ENCODE peak calls at places on chromosomes 13 and 19, in seven cellular contexts. O, V, Y, X, J, E and K are unnamed samples.

GRCh38 chr13:32278456-32278855 is 36.7 kb downstream of the ZAR1L start:
- DNase-seq in E (no peak), X (no peak), Y (no peak), O (no peak), V (no peak), J (peak; percentile 52), K (no peak)

GRCh38 chr13:27353166-27353583 is 71.2 kb upstream of the GTF3A start:
- DNase-seq in X (peak; percentile 41), O (no peak), Y (no peak), V (no peak), E (no peak), J (peak; percentile 29), K (no peak)

GRCh38 chr13:112700291-112701060 is 10.6 kb downstream of the ATP11A start:
- DNase-seq in J (no peak), Y (peak; percentile 31), O (no peak), X (no peak), V (no peak), E (no peak), K (no peak)

GRCh38 chr13:32086366-32086765 is 54.8 kb downstream of the FRY start:
- DNase-seq in Y (no peak), X (no peak), V (no peak), O (no peak), E (no peak), J (no peak), K (no peak)

GRCh38 chr13:100363351-100363750 is 225.2 kb downstream of the GGACT start:
- DNase-seq in J (peak; percentile 50), Y (no peak), E (no peak), V (no peak), X (no peak), O (no peak), K (no peak)

GRCh38 chr13:101424381-101425155 is 8.3 kb upstream of the NALCN start:
- DNase-seq in E (no peak), Y (no peak), V (no peak), X (no peak), O (no peak), J (no peak), K (no peak)

GRCh38 chr19:45527731-45528130 is 20.5 kb downstream of the VASP start:
- DNase-seq in X (no peak), E (no peak), V (no peak), Y (peak; percentile 74), O (no peak), J (no peak), K (no peak)

GRCh38 chr13:102318233-102318632 is 83.6 kb downstream of the FGF14 start:
- DNase-seq in V (no peak), O (no peak), J (no peak), Y (no peak), X (no peak), E (no peak), K (no peak)

GRCh38 chr19:54151362-54152035 is 8.0 kb downstream of the LENG1 start:
- DNase-seq in E (no peak), Y (no peak), X (no peak), J (no peak), V (no peak), O (no peak), K (no peak)

GRCh38 chr13:90049989-90050671 is 1297.4 kb upstream of the MIR17HG start:
- DNase-seq in J (no peak), Y (no peak), V (no peak), O (no peak), E (no peak), X (no peak), K (no peak)

GRCh38 chr13:56351041-56351440 is 789.7 kb upstream of the PRR20A start:
- DNase-seq in J (no peak), O (no peak), E (no peak), Y (peak; percentile 64), V (no peak), X (peak; percentile 70), K (no peak)

GRCh38 chr19:30449191-30449590 is 77.0 kb downstream of the ZNF536 start:
- DNase-seq in O (no peak), Y (no peak), E (no peak), X (no peak), V (no peak), J (no peak), K (no peak)

GRCh38 chr13:30565658-30566057 is 52.1 kb upstream of the USPL1 start:
- DNase-seq in X (no peak), E (no peak), Y (no peak), J (no peak), V (no peak), O (no peak), K (no peak)

GRCh38 chr19:35805518-35806102 is 7.0 kb downstream of the PRODH2 start:
- DNase-seq in V (no peak), O (no peak), X (no peak), J (no peak), Y (no peak), E (no peak), K (no peak)

GRCh38 chr19:7689165-7689564 is 8.5 kb downstream of the TRAPPC5 start:
- DNase-seq in E (no peak), O (no peak), V (no peak), J (no peak), Y (no peak), X (no peak), K (no peak)

GRCh38 chr19:28638445-28638844 is 574.5 kb downstream of the UQCRFS1 start:
- DNase-seq in X (no peak), V (no peak), Y (no peak), O (no peak), J (no peak), E (no peak), K (no peak)

GRCh38 chr19:32403291-32403995 is 2.1 kb upstream of the DPY19L3 start:
- DNase-seq in O (no peak), E (no peak), X (no peak), J (no peak), Y (peak; percentile 55), V (no peak), K (no peak)

GRCh38 chr13:37595162-37595561 is 3.4 kb downstream of the POSTN start:
- DNase-seq in V (no peak), E (no peak), X (no peak), J (peak; percentile 75), O (no peak), Y (no peak), K (no peak)

GRCh38 chr13:106104281-106104901 is 431.1 kb downstream of the EFNB2 start:
- DNase-seq in J (peak; percentile 95), X (peak; percentile 74), E (no peak), V (no peak), Y (no peak), O (no peak), K (no peak)

GRCh38 chr13:93800342-93800741 is 573.7 kb downstream of the GPC6 start:
- DNase-seq in E (no peak), Y (no peak), X (no peak), J (no peak), V (no peak), O (no peak), K (no peak)

GRCh38 chr13:101326710-101327109 is 89.6 kb downstream of the NALCN start:
- DNase-seq in Y (no peak), O (no peak), X (no peak), V (no peak), J (no peak), E (no peak), K (no peak)

GRCh38 chr19:12603714-12604113 is 6.9 kb downstream of the ZNF490 start:
- DNase-seq in O (no peak), E (no peak), X (no peak), Y (no peak), V (no peak), J (no peak), K (no peak)

GRCh38 chr19:58395220-58395978 is at the start of gene RNF225:
- DNase-seq in V (no peak), O (no peak), E (no peak), J (no peak), Y (peak; percentile 87), X (no peak), K (no peak)

GRCh38 chr13:34817246-34817645 is 124.8 kb upstream of the NBEA start:
- DNase-seq in X (no peak), E (no peak), Y (no peak), J (no peak), V (no peak), O (no peak), K (no peak)

GRCh38 chr19:43152217-43152616 is 34.1 kb downstream of the PSG5 start:
- DNase-seq in Y (no peak), O (no peak), E (no peak), J (peak; percentile 35), V (no peak), X (no peak), K (no peak)

GRCh38 chr19:58572818-58573657 is at the start of gene MZF1:
- DNase-seq in Y (peak; percentile 100), E (no peak), J (peak; percentile 100), X (peak; percentile 99), V (peak; percentile 95), O (peak; percentile 100), K (peak; percentile 100)

GRCh38 chr13:31545616-31546015 is 193.7 kb upstream of the RXFP2 start:
- DNase-seq in O (no peak), Y (no peak), X (no peak), J (peak; percentile 48), E (no peak), V (no peak), K (no peak)

GRCh38 chr13:91572439-91572838 is 174.0 kb downstream of the GPC5 start:
- DNase-seq in X (no peak), V (no peak), J (no peak), Y (no peak), E (no peak), O (no peak), K (no peak)

GRCh38 chr13:32940601-32941000 is 75.6 kb upstream of the KL start:
- DNase-seq in X (no peak), Y (no peak), O (peak; percentile 6), V (no peak), J (peak; percentile 53), E (no peak), K (no peak)

GRCh38 chr19:8113017-8113416 is 36.4 kb downstream of the FBN3 start:
- DNase-seq in V (no peak), O (no peak), Y (no peak), J (no peak), X (no peak), E (no peak), K (no peak)

GRCh38 chr13:98466634-98467236 is 110.2 kb downstream of the STK24 start:
- DNase-seq in E (no peak), J (peak; percentile 71), X (peak; percentile 75), Y (peak; percentile 94), V (peak; percentile 65), O (peak; percentile 61), K (no peak)

GRCh38 chr13:92734068-92734467 is 492.5 kb upstream of the GPC6 start:
- DNase-seq in J (no peak), O (no peak), V (no peak), E (no peak), Y (no peak), X (no peak), K (no peak)

GRCh38 chr19:41323430-41324125 is 13.6 kb downstream of the CCDC97 start:
- DNase-seq in E (no peak), V (no peak), O (peak; percentile 68), X (peak; percentile 79), J (peak; percentile 95), Y (peak; percentile 93), K (peak; percentile 49)

GRCh38 chr13:44416297-44416696 is 42.7 kb downstream of the SERP2 start:
- DNase-seq in Y (no peak), V (no peak), O (no peak), J (no peak), E (no peak), X (no peak), K (peak; percentile 74)

GRCh38 chr13:21243045-21243842 is 66.8 kb downstream of the MRPL57 start:
- DNase-seq in X (no peak), V (no peak), Y (no peak), O (no peak), J (no peak), E (no peak), K (no peak)